ENCODE peak calls at places on chromosome X, in four cellular contexts. F is body of pancreas, L is right lobe of liver, N is IMR-90. W is an unnamed sample.

GRCh38 chrX:77174680-77175336 is 272.4 kb upstream of the FGF16 start:
- DNase-seq in F (no peak), N (no peak), L (no peak), W (no peak)

GRCh38 chrX:40273356-40274050 is 175.7 kb upstream of the BCOR start:
- DNase-seq in N (peak; percentile 35), L (peak; percentile 43), F (no peak), W (peak; percentile 80)

GRCh38 chrX:117215683-117216082 is 752.9 kb upstream of the CT83 start:
- DNase-seq in F (no peak), N (no peak), L (no peak), W (no peak)

GRCh38 chrX:9337056-9337455 is 127.8 kb upstream of the TBL1X start:
- DNase-seq in L (no peak), F (no peak), N (peak; percentile 79), W (peak; percentile 42)

GRCh38 chrX:124606724-124607123 is 260.4 kb downstream of the SH2D1A start:
- DNase-seq in F (no peak), N (no peak), L (no peak), W (no peak)

GRCh38 chrX:154490021-154490413 is 412 bp downstream of the SLC10A3 start:
- DNase-seq in L (no peak), N (peak; percentile 45), F (peak; percentile 35), W (peak; percentile 55)

GRCh38 chrX:130264573-130264972 is 4.1 kb downstream of the ZNF280C start:
- DNase-seq in F (no peak), N (peak; percentile 26), L (no peak), W (no peak)

GRCh38 chrX:68650491-68650890 is 3.0 kb downstream of the STARD8 start:
- DNase-seq in L (no peak), N (peak; percentile 61), F (no peak), W (no peak)

GRCh38 chrX:111467896-111468295 is 43.5 kb upstream of the SERTM2 start:
- DNase-seq in F (peak; percentile 12), L (no peak), N (no peak), W (peak; percentile 18)

GRCh38 chrX:153740631-153741222 is 16.1 kb downstream of the ABCD1 start:
- DNase-seq in N (no peak), L (no peak), F (no peak), W (no peak)

GRCh38 chrX:153873282-153874090 is 12.5 kb downstream of the L1CAM start:
- DNase-seq in F (no peak), N (no peak), L (no peak), W (no peak)

GRCh38 chrX:104707572-104707971 is 141.6 kb downstream of the IL1RAPL2 start:
- DNase-seq in L (no peak), F (no peak), N (no peak), W (no peak)

GRCh38 chrX:53263597-53264094 is 17.7 kb downstream of the IQSEC2 start:
- DNase-seq in F (no peak), L (no peak), N (peak; percentile 71), W (peak; percentile 73)

GRCh38 chrX:130170752-130171445 is 863 bp upstream of the RAB33A start:
- DNase-seq in L (peak; percentile 46), F (no peak), N (no peak), W (peak; percentile 46)

GRCh38 chrX:123833387-123833786 is 26.5 kb upstream of the XIAP start:
- DNase-seq in F (peak; percentile 59), N (peak; percentile 39), L (peak; percentile 48), W (peak; percentile 31)

GRCh38 chrX:132041016-132041415 is 17.9 kb downstream of the STK26 start:
- DNase-seq in F (no peak), L (no peak), N (no peak), W (no peak)

GRCh38 chrX:124026529-124026928 is 65.0 kb downstream of the STAG2 start:
- DNase-seq in N (no peak), L (no peak), F (no peak), W (no peak)

GRCh38 chrX:103533428-103534216 is 14.3 kb upstream of the RAB40A start:
- DNase-seq in N (peak; percentile 65), F (peak; percentile 79), L (peak; percentile 64), W (peak; percentile 84)

GRCh38 chrX:6644411-6644810 is 109.5 kb upstream of the VCX3A start:
- DNase-seq in F (no peak), L (no peak), N (no peak), W (no peak)

GRCh38 chrX:63128509-63128908 is 222.6 kb downstream of the SPIN4 start:
- DNase-seq in L (peak; percentile 40), F (peak; percentile 10), N (peak; percentile 9), W (peak; percentile 21)

GRCh38 chrX:49155243-49155899 is 7.2 kb upstream of the MAGIX start:
- DNase-seq in F (no peak), N (peak; percentile 58), L (no peak), W (peak; percentile 51)

GRCh38 chrX:17519349-17519748 is 144.3 kb downstream of the NHS start:
- DNase-seq in F (no peak), N (peak; percentile 7), L (no peak), W (no peak)

GRCh38 chrX:20623448-20623847 is 356.7 kb upstream of the RPS6KA3 start:
- DNase-seq in N (no peak), L (no peak), F (no peak), W (no peak)

GRCh38 chrX:102899940-102900916 is 36.8 kb upstream of the RAB40AL start:
- DNase-seq in L (peak; percentile 42), N (peak; percentile 74), F (peak; percentile 68), W (peak; percentile 70)

GRCh38 chrX:55057691-55058249 is 17.1 kb upstream of the PAGE2B start:
- DNase-seq in N (peak; percentile 28), F (peak; percentile 14), L (no peak), W (peak; percentile 43)

GRCh38 chrX:10393899-10394298 is 226.5 kb downstream of the MID1 start:
- DNase-seq in F (no peak), N (peak; percentile 10), L (no peak), W (no peak)

GRCh38 chrX:123803331-123803983 is 56.4 kb upstream of the XIAP start:
- DNase-seq in N (peak; percentile 75), F (no peak), L (no peak), W (no peak)

GRCh38 chrX:48715066-48715465 is 18.5 kb downstream of the SUV39H1 start:
- DNase-seq in F (no peak), L (no peak), N (peak; percentile 58), W (no peak)

GRCh38 chrX:102651968-102652744 is 873 bp downstream of the GPRASP1 start:
- DNase-seq in F (peak; percentile 15), L (peak; percentile 42), N (peak; percentile 29), W (peak; percentile 75)

GRCh38 chrX:20265726-20266681 is 705 bp downstream of the RPS6KA3 start:
- DNase-seq in N (peak; percentile 12), L (peak; percentile 44), F (peak; percentile 32), W (peak; percentile 34)

GRCh38 chrX:20218809-20219505 is 47.8 kb downstream of the RPS6KA3 start:
- DNase-seq in F (peak; percentile 15), L (peak; percentile 55), N (peak; percentile 20), W (no peak)

GRCh38 chrX:74788545-74789086 is 136.6 kb downstream of the NEXMIF start:
- DNase-seq in F (no peak), L (no peak), N (no peak), W (no peak)

GRCh38 chrX:3129256-3129655 is 88.0 kb downstream of the ARSF start:
- DNase-seq in F (no peak), L (no peak), N (peak; percentile 28), W (no peak)

GRCh38 chrX:109886122-109886761 is 116.7 kb upstream of the TMEM164 start:
- DNase-seq in F (peak; percentile 31), N (peak; percentile 63), L (no peak), W (peak; percentile 52)

GRCh38 chrX:53312946-53313745 is 31.8 kb upstream of the IQSEC2 start:
- DNase-seq in N (peak; percentile 81), L (peak; percentile 53), F (peak; percentile 67), W (peak; percentile 54)

GRCh38 chrX:3216581-3216980 is 129.9 kb downstream of the MXRA5 start:
- DNase-seq in N (peak; percentile 20), L (no peak), F (no peak), W (no peak)

GRCh38 chrX:10326578-10326977 is 169.8 kb downstream of the CLCN4 start:
- DNase-seq in L (peak; percentile 51), N (peak; percentile 43), F (no peak), W (peak; percentile 13)

GRCh38 chrX:152865232-152865920 is 32.5 kb upstream of the ZNF185 start:
- DNase-seq in N (no peak), F (no peak), L (no peak), W (no peak)

GRCh38 chrX:46589977-46590723 is 16.6 kb downstream of the CHST7 start:
- DNase-seq in L (no peak), N (peak; percentile 62), F (no peak), W (no peak)
- H3K4me1 ChIP-seq in L (no peaks in the 10 kb centered on the region), N (peaks cover 8% of the 10 kb centered on the region), F (no peaks in the 10 kb centered on the region), W (no peaks in the 10 kb centered on the region)

DNA sequence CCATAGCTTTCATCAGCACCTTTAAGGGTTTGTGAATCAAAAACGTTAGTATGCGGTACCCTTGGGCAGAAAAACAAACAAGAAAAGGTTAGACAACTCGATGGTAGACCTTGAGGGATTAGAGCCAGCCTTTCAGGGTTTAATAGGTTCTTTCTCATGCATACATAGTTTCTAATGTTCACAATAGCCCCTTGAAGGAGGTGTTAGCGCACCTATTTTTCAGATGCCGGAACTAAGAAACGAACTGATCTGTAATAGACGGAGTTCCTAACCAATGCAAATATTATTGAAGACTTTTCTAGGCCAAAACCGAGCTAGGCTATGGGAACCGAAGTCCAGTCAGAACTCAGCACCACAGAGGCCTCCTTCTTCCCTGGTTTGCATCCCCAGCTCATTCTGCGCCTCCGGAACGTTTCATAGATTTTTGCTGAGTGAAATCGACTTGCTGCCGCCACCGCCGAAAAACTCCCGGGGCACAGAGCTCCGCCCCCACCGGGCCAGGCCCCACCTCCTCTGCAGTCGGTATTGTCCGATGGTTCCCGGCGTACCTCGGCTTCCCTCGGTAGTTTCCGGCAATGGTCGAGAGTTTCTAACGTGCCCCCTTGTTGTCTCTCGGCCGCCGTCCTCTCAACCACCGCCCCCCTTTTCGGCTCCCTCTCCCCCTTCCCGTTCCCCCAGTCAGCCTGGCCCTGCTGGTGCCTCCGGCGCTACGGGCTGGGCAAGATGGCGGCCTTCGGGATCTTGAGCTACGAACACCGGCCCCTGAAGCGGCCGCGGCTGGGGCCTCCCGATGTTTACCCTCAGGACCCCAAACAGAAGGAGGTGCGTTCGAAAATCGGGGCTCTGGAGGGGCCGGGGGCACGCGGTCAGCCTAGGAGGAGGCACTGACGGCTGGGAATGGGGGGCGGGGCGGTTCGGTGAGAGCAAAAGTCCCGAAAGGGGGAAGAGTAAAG is at the start of gene MED12:
- DNase-seq in F (peak; percentile 77), N (peak; percentile 75), L (peak; percentile 79), W (peak; percentile 85)
- TF ChIP-seq POLR2A in F (no peak), N (peak; percentile 15), L (no peak), W (no peak)

GRCh38 chrX:25007059-25008053 is 8.4 kb downstream of the ARX start:
- DNase-seq in F (no peak), L (no peak), N (no peak), W (no peak)
- H3K4me1 ChIP-seq in F (peaks cover 25% of the 10 kb centered on the region), L (no peaks in the 10 kb centered on the region), N (no peaks in the 10 kb centered on the region), W (no peaks in the 10 kb centered on the region)

DNA sequence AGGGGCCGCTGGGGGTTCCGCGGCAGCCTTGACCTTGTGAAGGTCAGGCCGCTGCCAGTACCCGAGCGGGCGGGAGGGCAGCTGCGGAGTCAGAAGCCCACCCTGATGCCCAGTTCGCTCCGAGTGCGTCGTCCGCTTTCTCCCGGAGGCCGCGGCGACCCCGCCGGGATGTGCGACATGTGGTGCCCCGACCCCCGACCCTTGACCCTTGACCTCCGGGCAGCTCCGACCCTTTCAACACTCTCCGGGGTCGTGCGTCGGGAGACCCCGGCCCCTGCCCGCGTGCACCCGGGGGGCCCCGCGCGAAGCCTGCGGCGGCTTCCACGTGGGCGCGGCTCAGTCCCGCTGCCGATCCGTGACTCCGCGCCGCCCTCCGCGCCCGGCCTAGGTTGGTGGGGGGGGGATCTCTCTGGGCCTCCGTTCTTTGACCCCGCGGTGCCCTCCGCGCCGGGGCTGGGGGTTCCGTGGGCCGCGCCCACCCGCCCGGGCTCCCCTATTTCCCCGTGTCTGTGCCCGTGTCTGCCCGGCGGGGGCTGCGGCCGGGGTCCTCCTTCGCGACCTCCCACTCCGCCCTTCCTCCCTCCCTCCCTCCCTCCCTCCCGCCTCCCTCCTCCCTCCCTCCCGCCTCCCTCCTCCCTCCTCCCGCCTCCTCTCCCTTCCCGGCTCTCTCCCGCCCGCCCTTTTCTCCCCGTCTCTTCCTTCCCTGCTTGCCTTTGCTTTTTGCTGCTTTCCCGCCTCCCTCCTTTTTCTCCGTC is 640 bp upstream of the SLC25A6 start:
- DNase-seq in N (peak; percentile 52), F (peak; percentile 76), L (peak; percentile 79), W (peak; percentile 82)
- TF ChIP-seq POLR2A in N (no peak), F (no peak), L (no peak), W (no peak)